ENCODE peak calls at places on chromosomes 13 and 19, in four cellular contexts. P is left lung, Z is astrocyte, L is adrenal gland. M is an unnamed sample. For H3K4me1, the result is how much of the 10 kb centered on the place peaks cover.

GRCh38 chr13:43042410-43042921 is 19.1 kb downstream of the DNAJC15 start:
- DNase-seq in L (no peak), Z (no peak), P (no peak), M (no peak)

GRCh38 chr13:44389856-44390255 is 16.2 kb downstream of the SERP2 start:
- DNase-seq in Z (no peak), P (no peak), L (no peak), M (no peak)

GRCh38 chr13:103625194-103625593 is 559.0 kb upstream of the SLC10A2 start:
- DNase-seq in Z (no peak), L (no peak), P (no peak), M (no peak)

GRCh38 chr13:102203718-102204117 is 198.1 kb downstream of the FGF14 start:
- DNase-seq in L (no peak), P (no peak), Z (no peak), M (no peak)

GRCh38 chr13:45341799-45342584 is 1.0 kb upstream of the TPT1 start:
- DNase-seq in P (no peak), L (peak), Z (no peak), M (peak)

GRCh38 chr19:3880471-3881271 is at the start of gene ATCAY:
- DNase-seq in Z (no peak), P (no peak), L (no peak), M (no peak)

GRCh38 chr19:40800339-40800996 is 1.5 kb downstream of the EGLN2 start:
- DNase-seq in L (no peak), Z (no peak), P (no peak), M (no peak)

GRCh38 chr13:49774376-49775005 is 18.0 kb downstream of the KPNA3 start:
- DNase-seq in L (no peak), Z (no peak), P (no peak), M (no peak)

DNA sequence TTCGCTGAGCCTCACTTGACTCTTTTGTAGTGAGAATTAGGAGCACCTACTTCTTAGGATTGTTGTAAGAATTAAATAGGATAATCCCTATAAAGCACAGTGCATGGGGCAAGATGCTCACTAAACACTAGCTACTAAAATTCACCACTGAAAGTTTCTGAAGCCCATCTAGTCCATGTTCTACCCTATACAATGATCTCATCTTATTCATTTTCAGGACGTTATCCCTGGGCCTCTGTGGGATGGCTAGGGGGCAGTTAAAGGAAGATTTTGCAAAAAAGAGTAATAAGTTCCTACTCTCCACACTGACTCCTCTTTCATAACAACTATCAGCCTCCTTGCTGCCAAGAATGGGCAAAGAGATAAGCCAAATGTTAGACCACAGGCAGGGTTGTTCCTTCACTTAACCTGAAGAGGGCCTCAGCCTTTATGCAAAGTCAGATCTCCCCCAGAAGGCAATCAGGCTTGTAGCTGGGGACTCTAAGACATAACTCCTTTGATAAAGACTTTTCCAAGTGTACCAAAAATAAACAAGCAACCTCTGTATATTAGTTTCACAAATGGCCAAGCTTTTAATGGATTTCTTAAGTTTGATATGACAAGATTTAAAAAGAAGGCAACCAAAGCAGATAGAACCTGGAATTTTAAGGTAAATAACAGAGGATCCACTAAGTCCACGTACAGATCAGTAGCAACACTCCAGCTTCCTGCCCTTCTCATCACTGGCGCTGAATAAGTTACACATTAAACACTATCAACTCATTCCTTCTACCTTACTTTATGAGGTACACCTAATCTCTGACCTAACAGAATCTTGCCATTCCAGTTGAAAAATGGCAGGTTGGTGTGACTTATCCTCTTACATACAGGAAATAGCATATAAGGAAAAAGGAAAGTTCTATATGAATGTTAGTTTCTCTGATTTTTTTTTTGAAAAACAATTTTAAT is 44.4 kb downstream of the ELF1 start:
- DNase-seq in L (peak), Z (peak), P (no peak), M (no peak)
- H3K4me1 ChIP-seq in L (under half), Z (under half), P (under half), M (under half)

GRCh38 chr13:41028051-41028450 is 8.9 kb upstream of the ELF1 start:
- DNase-seq in P (no peak), L (no peak), Z (peak), M (no peak)

GRCh38 chr13:41025518-41025917 is 6.4 kb upstream of the ELF1 start:
- DNase-seq in L (no peak), Z (no peak), P (no peak), M (no peak)

GRCh38 chr13:41029629-41030028 is 10.5 kb upstream of the ELF1 start:
- DNase-seq in Z (no peak), L (no peak), P (no peak), M (no peak)

DNA sequence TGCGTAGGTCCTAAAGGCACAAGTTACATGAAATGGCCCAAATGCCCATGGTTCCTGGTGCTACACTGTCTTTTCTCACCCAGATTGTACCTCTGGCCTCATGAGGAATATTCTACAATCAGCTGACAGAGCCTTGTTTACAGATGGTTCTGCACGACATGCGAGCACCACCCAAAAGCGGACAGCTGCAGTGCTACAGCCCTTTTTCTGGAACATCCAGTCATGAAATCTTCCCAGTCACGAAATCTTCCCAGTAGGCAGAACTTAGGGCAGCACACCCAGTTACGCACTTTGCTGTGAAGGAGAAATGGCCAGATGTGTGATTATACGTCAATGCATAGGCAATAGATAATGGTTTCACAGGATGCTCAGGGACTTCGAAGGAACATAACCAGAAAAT is 7.7 kb upstream of the ELF1 start:
- DNase-seq in L (no peak), Z (no peak), P (no peak), M (no peak)
- H3K4me1 ChIP-seq in L (under half), Z (under half), P (under half), M (under half)

DNA sequence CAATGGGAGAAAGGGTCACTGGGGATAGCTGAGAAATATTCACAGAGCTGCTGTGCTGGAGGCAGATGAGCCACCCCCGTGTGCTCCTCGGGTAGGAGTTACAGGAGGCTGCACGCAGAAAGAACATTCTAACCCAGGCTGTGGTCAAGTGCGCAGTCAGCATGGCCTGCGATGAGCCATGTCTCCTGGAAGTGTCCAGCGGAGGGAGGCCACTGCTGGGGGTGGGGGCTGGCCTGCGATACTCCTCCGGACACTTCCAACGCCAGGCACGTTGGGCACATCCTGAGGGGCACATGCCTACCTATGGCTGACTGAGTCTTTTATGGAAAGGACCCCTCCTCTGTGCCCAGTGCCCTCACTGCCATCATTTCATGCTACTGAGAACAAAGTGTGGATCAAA is 55.9 kb downstream of the RAB20 start:
- DNase-seq in P (peak), Z (no peak), L (no peak), M (peak)
- H3K4me1 ChIP-seq in P (under half), Z (under half), L (under half), M (under half)

DNA sequence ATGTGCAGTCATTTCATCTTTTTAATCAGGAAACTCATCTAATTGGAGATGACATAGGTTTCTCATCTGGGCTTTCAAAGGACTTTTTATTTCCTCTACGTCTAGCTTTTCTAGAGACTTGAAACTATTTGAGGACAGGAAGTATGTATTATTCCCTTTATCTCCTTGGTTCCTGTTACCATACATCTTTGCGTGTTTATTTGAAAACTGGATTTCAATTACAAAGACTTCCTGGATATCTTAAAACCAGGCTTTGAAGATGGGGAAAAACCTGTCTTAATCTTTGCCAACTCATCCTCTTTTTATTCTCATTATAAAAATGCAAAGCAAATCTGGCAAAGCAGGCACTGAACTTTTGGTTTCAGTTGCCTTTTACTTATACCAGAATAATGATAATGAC is 130.5 kb downstream of the LMO7 start:
- DNase-seq in Z (no peak), P (no peak), L (no peak), M (no peak)
- H3K4me1 ChIP-seq in Z (under half), P (under half), L (under half), M (under half)

GRCh38 chr19:46515879-46516350 is 20.2 kb upstream of the PNMA8B start:
- DNase-seq in P (no peak), Z (peak), L (no peak), M (no peak)
- H3K4me1 ChIP-seq in P (under half), Z (under half), L (under half), M (under half)